ENCODE peak calls at places on chromosome 22, in four cellular contexts. R is IMR-90, M is K562, B is HepG2. Z is an unnamed sample.

GRCh38 chr22:39526736-39527171 is 5.8 kb downstream of the RPS19BP1 start:
- DNase-seq in R (no peak), M (peak), B (no peak), Z (no peak)

GRCh38 chr22:31089101-31090100 is 8.3 kb downstream of the SMTN start:
- DNase-seq in R (no peak), M (peak), B (no peak), Z (peak)

GRCh38 chr22:35622132-35622913 is 5.2 kb upstream of the MB start:
- DNase-seq in R (no peak), M (no peak), B (no peak), Z (no peak)

GRCh38 chr22:44685384-44686056 is 16.5 kb upstream of the PRR5 start:
- DNase-seq in R (peak), M (peak), B (no peak), Z (peak)

GRCh38 chr22:40411506-40411861 is 41.1 kb downstream of the SGSM3 start:
- DNase-seq in R (no peak), M (no peak), B (no peak), Z (no peak)

GRCh38 chr22:38097557-38098409 is 12.7 kb downstream of the BAIAP2L2 start:
- DNase-seq in R (peak), M (peak), B (no peak), Z (no peak)

GRCh38 chr22:21947040-21948014 is 5.3 kb downstream of the PPM1F start:
- DNase-seq in R (peak), M (peak), B (peak), Z (peak)

GRCh38 chr22:49365191-49365837 is 462.4 kb downstream of the BRD1 start:
- DNase-seq in R (no peak), M (no peak), B (no peak), Z (no peak)

GRCh38 chr22:40153186-40153585 is 24.5 kb upstream of the TNRC6B start:
- DNase-seq in R (no peak), M (no peak), B (no peak), Z (no peak)

GRCh38 chr22:38741166-38741565 is 14.6 kb downstream of the SUN2 start:
- DNase-seq in R (no peak), M (no peak), B (no peak), Z (no peak)

GRCh38 chr22:37897805-37898204 is 8.3 kb upstream of the MICALL1 start:
- DNase-seq in R (no peak), M (no peak), B (no peak), Z (no peak)

GRCh38 chr22:25374871-25375270 is 155.4 kb downstream of the CRYBB2 start:
- DNase-seq in R (no peak), M (no peak), B (no peak), Z (no peak)

GRCh38 chr22:48566741-48567140 is 1260.9 kb downstream of the BRD1 start:
- DNase-seq in R (no peak), M (no peak), B (no peak), Z (no peak)

GRCh38 chr22:41582694-41583093 is 6.9 kb downstream of the PMM1 start:
- DNase-seq in R (no peak), M (no peak), B (no peak), Z (no peak)

DNA sequence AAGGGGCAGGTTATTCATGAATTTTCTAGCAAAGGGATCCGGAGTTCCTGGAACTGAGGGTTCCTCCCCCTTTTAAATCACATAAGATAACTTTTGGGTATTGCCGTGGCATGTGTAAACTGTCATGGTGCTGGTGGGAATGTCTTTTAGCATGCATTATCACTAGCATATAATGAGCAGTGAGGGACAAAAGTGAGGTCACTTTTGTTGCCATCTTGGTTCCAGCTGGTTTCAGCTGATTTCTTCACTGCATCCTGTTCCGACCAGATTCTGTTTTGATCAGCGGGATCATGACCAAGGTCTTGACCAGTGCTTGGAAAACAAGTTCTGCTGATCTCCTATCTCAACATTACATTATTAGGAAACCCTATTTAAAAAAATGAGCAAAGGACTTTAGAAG is 7.4 kb downstream of the MIF start:
- DNase-seq in R (no peak), M (peak), B (no peak), Z (no peak)
- TF ChIP-seq MAZ in R (no peak), M (no peak), B (no peak), Z (no peak)

GRCh38 chr22:27842994-27843431 is 41.5 kb upstream of the MN1 start:
- DNase-seq in R (no peak), M (no peak), B (no peak), Z (no peak)

GRCh38 chr22:27843441-27843840 is 41.9 kb upstream of the MN1 start:
- DNase-seq in R (no peak), M (no peak), B (no peak), Z (no peak)

GRCh38 chr22:27844256-27844655 is 42.7 kb upstream of the MN1 start:
- DNase-seq in R (no peak), M (no peak), B (no peak), Z (no peak)

GRCh38 chr22:27840436-27840835 is 38.9 kb upstream of the MN1 start:
- DNase-seq in R (no peak), M (no peak), B (no peak), Z (no peak)

DNA sequence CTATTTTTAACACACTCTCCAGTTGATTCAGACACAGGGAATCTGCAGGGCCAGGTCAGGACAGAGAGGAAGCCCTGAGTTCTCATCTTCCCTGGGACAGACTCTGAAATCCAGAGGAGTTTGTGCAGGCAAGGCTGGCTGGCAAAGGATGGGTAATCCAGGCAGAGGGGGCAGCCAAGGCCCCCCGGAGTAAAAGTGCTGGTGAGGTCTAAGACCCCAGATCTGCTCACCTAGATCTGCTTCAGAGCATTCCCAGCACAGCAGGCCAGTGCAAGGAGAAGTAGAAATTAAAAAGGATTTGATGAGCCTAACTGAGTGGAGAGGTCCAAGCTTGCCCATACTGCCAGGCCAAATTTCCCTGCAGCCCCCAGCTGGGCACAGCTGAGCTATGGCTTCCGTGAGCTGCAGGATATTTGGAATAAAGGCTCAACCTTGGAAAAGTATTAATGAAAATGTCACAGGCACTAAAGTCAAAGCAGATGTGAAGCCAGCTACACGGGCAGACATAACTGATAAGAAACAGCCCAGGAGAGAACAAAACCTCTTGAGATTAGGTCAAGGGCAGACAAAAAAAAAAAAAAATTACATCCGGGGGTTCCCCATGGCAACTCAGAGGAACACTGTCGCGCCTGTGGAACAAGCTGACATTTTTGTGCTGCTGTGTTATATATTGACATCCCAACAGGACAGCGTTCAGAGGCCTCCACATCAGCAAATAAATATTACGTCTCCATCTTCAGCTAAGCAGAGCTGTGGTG is 40.9 kb upstream of the MN1 start:
- DNase-seq in R (no peak), M (no peak), B (no peak), Z (no peak)
- TF ChIP-seq MAZ in R (no peak), M (no peak), B (no peak), Z (no peak)

DNA sequence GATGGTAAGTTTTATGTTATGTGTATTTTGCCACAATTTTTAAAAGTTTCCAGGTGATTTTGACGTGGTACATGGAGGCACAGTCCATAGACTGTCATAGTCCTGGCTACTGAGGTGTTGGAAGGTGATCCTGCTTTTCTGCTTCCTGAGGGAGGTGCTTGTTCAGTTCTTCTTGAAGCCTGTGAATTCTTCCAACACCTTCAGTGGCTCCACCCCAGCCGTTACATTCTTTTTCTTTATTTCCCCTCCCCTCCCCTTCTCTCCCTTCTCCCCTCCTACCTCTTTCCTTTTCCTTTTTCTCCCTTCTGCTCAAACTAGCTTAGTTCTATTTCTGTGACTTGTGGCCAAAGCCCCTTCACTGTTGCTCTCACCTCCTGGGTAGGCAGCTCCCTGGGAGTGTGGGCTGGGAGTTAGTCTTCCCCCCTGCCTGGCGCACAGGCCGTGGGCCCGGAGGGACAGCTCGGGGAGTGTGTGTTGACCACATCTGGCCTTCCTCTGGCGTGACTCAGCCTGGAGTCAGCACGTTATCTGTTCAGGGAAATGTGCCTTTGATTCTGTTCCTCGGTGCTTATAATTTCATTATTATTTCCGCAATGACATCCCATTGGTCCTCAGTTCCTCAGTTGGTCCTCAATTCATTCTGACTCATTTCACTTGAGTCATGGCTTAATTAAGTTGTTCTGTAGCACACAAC is 566.2 kb downstream of the TBC1D22A start:
- DNase-seq in R (peak), M (peak), B (peak), Z (peak)
- TF ChIP-seq MAZ in R (peak), M (no peak), B (no peak), Z (no peak)

DNA sequence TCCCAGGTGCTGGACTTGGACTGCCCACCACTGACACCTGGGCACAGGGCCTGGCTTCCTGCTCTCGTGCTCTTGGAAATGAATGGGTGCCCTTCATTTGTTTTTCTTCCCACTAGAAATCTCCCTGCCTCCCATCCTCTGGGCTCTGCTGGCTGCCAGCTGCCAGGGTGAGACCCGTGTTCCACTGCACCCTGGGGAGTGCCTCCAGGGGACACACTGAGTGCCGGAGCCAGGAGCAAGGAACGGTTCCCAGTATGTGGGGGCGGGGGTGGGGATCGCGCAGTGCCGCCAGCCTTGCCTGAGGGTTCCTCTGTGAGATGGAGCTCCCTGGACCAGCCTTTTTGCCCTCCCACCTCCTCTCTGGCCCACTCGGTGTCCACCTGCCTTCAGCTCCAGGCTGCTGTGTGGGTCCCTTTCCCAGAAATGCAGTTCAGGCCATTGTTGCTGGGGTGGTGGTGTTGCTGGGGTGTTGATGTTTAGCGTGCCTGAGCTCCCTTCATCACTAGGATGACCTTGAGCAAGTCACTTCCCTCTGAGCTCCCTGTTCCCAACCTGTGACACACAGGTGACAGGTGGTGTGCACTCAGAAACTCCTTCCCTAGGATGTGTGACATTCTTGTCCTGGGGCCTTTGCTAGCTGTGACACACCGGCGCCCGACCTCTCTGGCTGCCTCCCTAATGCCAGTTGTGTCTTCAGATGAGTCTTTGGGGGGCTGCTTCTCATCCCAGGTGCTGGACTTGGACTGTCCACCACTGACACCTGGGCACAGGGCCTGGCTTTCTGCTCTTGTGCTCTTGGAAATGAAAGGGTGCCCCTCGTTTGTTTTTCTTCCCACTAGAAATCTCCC is 72.1 kb downstream of the MED15 start:
- DNase-seq in R (no peak), M (no peak), B (no peak), Z (no peak)
- TF ChIP-seq MAZ in R (no peak), M (no peak), B (no peak), Z (no peak)